ENCODE peak calls at places on chromosomes 7 and 10, in six cellular contexts. A, J, X, U, O and H are unnamed samples.
A peak's percentile ranks its signal among the peaks of the same experiment; 100 is the strongest.

GRCh38 chr7:95543312-95543711 is 53.0 kb downstream of the PDK4 start:
- DNase-seq in A (no peak), J (no peak), X (no peak), U (no peak), O (no peak), H (no peak)

GRCh38 chr10:76126607-76127190 is 695.3 kb downstream of the LRMDA start:
- DNase-seq in A (no peak), J (no peak), X (peak; percentile 69), U (no peak), O (no peak), H (no peak)

GRCh38 chr10:11602919-11603523 is 8.4 kb downstream of the USP6NL start:
- DNase-seq in A (peak; percentile 60), J (no peak), X (peak; percentile 75), U (no peak), O (no peak), H (peak; percentile 58)

GRCh38 chr7:47852330-47853245 is 95.7 kb downstream of the PKD1L1 start:
- DNase-seq in A (no peak), J (peak; percentile 66), X (no peak), U (no peak), O (no peak), H (peak; percentile 7)

GRCh38 chr7:80379034-80379433 is 132.8 kb downstream of the GNAT3 start:
- DNase-seq in A (peak; percentile 81), J (no peak), X (peak; percentile 41), U (no peak), O (no peak), H (no peak)

GRCh38 chr10:4532467-4532866 is 293.5 kb upstream of the AKR1E2 start:
- DNase-seq in A (peak; percentile 66), J (no peak), X (no peak), U (no peak), O (no peak), H (peak; percentile 17)

GRCh38 chr10:88525371-88526079 is 57.6 kb downstream of the RNLS start:
- DNase-seq in A (peak; percentile 72), J (no peak), X (peak; percentile 65), U (no peak), O (no peak), H (no peak)

GRCh38 chr7:101947899-101948298 is 130.5 kb downstream of the CUX1 start:
- DNase-seq in A (no peak), J (no peak), X (peak; percentile 59), U (no peak), O (no peak), H (no peak)

GRCh38 chr10:108204528-108205313 is 1040.2 kb upstream of the SORCS1 start:
- DNase-seq in A (no peak), J (peak; percentile 59), X (no peak), U (peak; percentile 48), O (peak; percentile 31), H (no peak)

GRCh38 chr7:84060760-84061261 is 133.8 kb downstream of the SEMA3A start:
- DNase-seq in A (peak; percentile 55), J (no peak), X (peak; percentile 49), U (no peak), O (no peak), H (no peak)

GRCh38 chr7:139861794-139862193 is 32.7 kb downstream of the TBXAS1 start:
- DNase-seq in A (no peak), J (no peak), X (no peak), U (no peak), O (no peak), H (no peak)

GRCh38 chr7:94003446-94004023 is 620 bp downstream of the BET1 start:
- DNase-seq in A (peak; percentile 22), J (no peak), X (peak; percentile 63), U (no peak), O (no peak), H (peak; percentile 37)

GRCh38 chr7:70178206-70178605 is 579.9 kb downstream of the AUTS2 start:
- DNase-seq in A (no peak), J (no peak), X (no peak), U (no peak), O (no peak), H (no peak)

GRCh38 chr10:14389981-14390590 is 59.4 kb upstream of the FRMD4A start:
- DNase-seq in A (no peak), J (no peak), X (no peak), U (no peak), O (no peak), H (no peak)

GRCh38 chr7:54560726-54561125 is 18.6 kb downstream of the VSTM2A start:
- DNase-seq in A (no peak), J (no peak), X (no peak), U (no peak), O (no peak), H (peak; percentile 67)

GRCh38 chr10:102280397-102281015 is 35.2 kb downstream of the GBF1 start:
- DNase-seq in A (peak; percentile 21), J (no peak), X (peak; percentile 60), U (no peak), O (no peak), H (no peak)

GRCh38 chr7:121576148-121576921 is 180.2 kb upstream of the FAM3C start:
- DNase-seq in A (no peak), J (no peak), X (no peak), U (no peak), O (no peak), H (no peak)

GRCh38 chr10:76149182-76149581 is 717.8 kb downstream of the LRMDA start:
- DNase-seq in A (no peak), J (no peak), X (peak; percentile 38), U (no peak), O (no peak), H (no peak)

GRCh38 chr7:113128028-113128427 is 9.7 kb upstream of the SMIM30 start:
- DNase-seq in A (peak; percentile 42), J (no peak), X (no peak), U (no peak), O (no peak), H (no peak)

GRCh38 chr10:85789125-85789524 is 577.5 kb downstream of the GRID1 start:
- DNase-seq in A (no peak), J (no peak), X (no peak), U (no peak), O (no peak), H (no peak)

GRCh38 chr7:11212080-11212711 is 238.5 kb downstream of the PHF14 start:
- DNase-seq in A (peak; percentile 66), J (peak; percentile 41), X (peak; percentile 85), U (peak; percentile 61), O (no peak), H (peak; percentile 82)

GRCh38 chr7:75657866-75658265 is 80.9 kb downstream of the HIP1 start:
- DNase-seq in A (no peak), J (no peak), X (no peak), U (no peak), O (no peak), H (peak; percentile 18)

GRCh38 chr7:32518534-32519140 is 23.3 kb downstream of the AVL9 start:
- DNase-seq in A (peak; percentile 71), J (no peak), X (peak; percentile 62), U (peak; percentile 51), O (no peak), H (no peak)

GRCh38 chr10:129968020-129968861 is 4.2 kb upstream of the EBF3 start:
- DNase-seq in A (no peak), J (no peak), X (no peak), U (peak; percentile 20), O (no peak), H (no peak)

GRCh38 chr10:68271104-68271882 is 39.4 kb upstream of the ATOH7 start:
- DNase-seq in A (peak; percentile 28), J (no peak), X (no peak), U (no peak), O (no peak), H (no peak)

GRCh38 chr7:138886501-138886917 is 88.5 kb upstream of the ATP6V0A4 start:
- DNase-seq in A (peak; percentile 73), J (no peak), X (peak; percentile 73), U (no peak), O (no peak), H (peak; percentile 36)

GRCh38 chr10:29643785-29644501 is 9.2 kb upstream of the SVIL start:
- DNase-seq in A (peak; percentile 52), J (no peak), X (peak; percentile 74), U (no peak), O (no peak), H (no peak)

GRCh38 chr7:43583424-43584199 is 704 bp downstream of the STK17A start:
- DNase-seq in A (peak; percentile 46), J (peak; percentile 51), X (peak; percentile 64), U (peak; percentile 50), O (no peak), H (peak; percentile 42)

GRCh38 chr10:96587255-96588059 is 645 bp upstream of the TM9SF3 start:
- DNase-seq in A (peak; percentile 83), J (no peak), X (peak; percentile 85), U (no peak), O (no peak), H (peak; percentile 72)
- H3K14ac ChIP-seq in A (peak overlapping the region; percentile 64), J (peak overlapping the region; percentile 96), X (peak overlapping the region; percentile 96), U (no peak overlapping the region), O (no peak overlapping the region), H (peak overlapping the region; percentile 99)

GRCh38 chr10:99521474-99522077 is 11.2 kb upstream of the NKX2-3 start:
- DNase-seq in A (no peak), J (peak; percentile 59), X (peak; percentile 75), U (no peak), O (no peak), H (no peak)

GRCh38 chr10:99520040-99520803 is 12.5 kb upstream of the NKX2-3 start:
- DNase-seq in A (no peak), J (peak; percentile 40), X (peak; percentile 89), U (no peak), O (no peak), H (no peak)

GRCh38 chr10:99522078-99522479 is 10.7 kb upstream of the NKX2-3 start:
- DNase-seq in A (no peak), J (peak; percentile 49), X (peak; percentile 74), U (no peak), O (no peak), H (no peak)

GRCh38 chr10:99519690-99520039 is 13.1 kb upstream of the NKX2-3 start:
- DNase-seq in A (no peak), J (no peak), X (no peak), U (no peak), O (no peak), H (no peak)

GRCh38 chr10:99520804-99521473 is 11.8 kb upstream of the NKX2-3 start:
- DNase-seq in A (no peak), J (no peak), X (peak; percentile 61), U (no peak), O (no peak), H (no peak)
- H3K14ac ChIP-seq in A (no peak overlapping the region), J (no peak overlapping the region), X (no peak overlapping the region), U (no peak overlapping the region), O (no peak overlapping the region), H (no peak overlapping the region)

GRCh38 chr7:64978497-64979203 is 12.2 kb downstream of the ZNF117 start:
- DNase-seq in A (no peak), J (no peak), X (no peak), U (no peak), O (no peak), H (no peak)
- H3K14ac ChIP-seq in A (no peak overlapping the region), J (no peak overlapping the region), X (no peak overlapping the region), U (no peak overlapping the region), O (no peak overlapping the region), H (no peak overlapping the region)

GRCh38 chr10:99708428-99709010 is 23.4 kb downstream of the COX15 start:
- DNase-seq in A (peak; percentile 56), J (no peak), X (peak; percentile 46), U (no peak), O (no peak), H (no peak)

GRCh38 chr10:99714446-99714845 is 17.5 kb downstream of the COX15 start:
- DNase-seq in A (no peak), J (no peak), X (no peak), U (no peak), O (no peak), H (no peak)

GRCh38 chr10:99709480-99710229 is 22.3 kb downstream of the COX15 start:
- DNase-seq in A (peak; percentile 73), J (peak; percentile 40), X (peak; percentile 79), U (no peak), O (no peak), H (no peak)

GRCh38 chr10:99711129-99711719 is 20.7 kb downstream of the COX15 start:
- DNase-seq in A (peak; percentile 80), J (no peak), X (peak; percentile 65), U (no peak), O (no peak), H (peak; percentile 42)
- H3K14ac ChIP-seq in A (no peak overlapping the region), J (no peak overlapping the region), X (no peak overlapping the region), U (no peak overlapping the region), O (no peak overlapping the region), H (no peak overlapping the region)